ENCODE peak calls at places on chromosomes 6 and 20, in seven cellular contexts. One of them, this sample, is unnamed.

GRCh38 chr20:32184953-32185603 is 22.5 kb downstream of the PLAGL2 start:
- DNase-seq in activated CD8-positive, alpha-beta memory T cell treated with anti-CD3 and anti-CD28 coated beads for 48 hours: no peak
- DNase-seq in Karpas-422: no peak
- DNase-seq in fibroblast of the aortic adventitia: no peak
- DNase-seq in left colon: no peak
- DNase-seq in posterior cingulate gyrus: no peak
- DNase-seq in GM03348: no peak
- DNase-seq in this sample: no peak

GRCh38 chr6:108874470-108875160 is 26.4 kb downstream of the ARMC2 start:
- DNase-seq in activated CD8-positive, alpha-beta memory T cell treated with anti-CD3 and anti-CD28 coated beads for 48 hours: peak
- DNase-seq in Karpas-422: no peak
- DNase-seq in fibroblast of the aortic adventitia: peak
- DNase-seq in left colon: peak
- DNase-seq in posterior cingulate gyrus: no peak
- DNase-seq in GM03348: peak
- DNase-seq in this sample: no peak

GRCh38 chr6:2275207-2275891 is 29.9 kb upstream of the GMDS start:
- DNase-seq in activated CD8-positive, alpha-beta memory T cell treated with anti-CD3 and anti-CD28 coated beads for 48 hours: no peak
- DNase-seq in Karpas-422: no peak
- DNase-seq in fibroblast of the aortic adventitia: peak
- DNase-seq in left colon: no peak
- DNase-seq in posterior cingulate gyrus: no peak
- DNase-seq in GM03348: peak
- DNase-seq in this sample: no peak

GRCh38 chr6:64920257-64920656 is 786.8 kb downstream of the EYS start:
- DNase-seq in activated CD8-positive, alpha-beta memory T cell treated with anti-CD3 and anti-CD28 coated beads for 48 hours: no peak
- DNase-seq in Karpas-422: no peak
- DNase-seq in fibroblast of the aortic adventitia: no peak
- DNase-seq in left colon: no peak
- DNase-seq in posterior cingulate gyrus: no peak
- DNase-seq in GM03348: no peak
- DNase-seq in this sample: no peak

GRCh38 chr6:11538049-11538798 is 675 bp downstream of the TMEM170B start:
- DNase-seq in activated CD8-positive, alpha-beta memory T cell treated with anti-CD3 and anti-CD28 coated beads for 48 hours: peak
- DNase-seq in Karpas-422: no peak
- DNase-seq in fibroblast of the aortic adventitia: no peak
- DNase-seq in left colon: peak
- DNase-seq in posterior cingulate gyrus: peak
- DNase-seq in GM03348: peak
- DNase-seq in this sample: no peak

GRCh38 chr6:105191351-105191750 is 11.5 kb upstream of the POPDC3 start:
- DNase-seq in activated CD8-positive, alpha-beta memory T cell treated with anti-CD3 and anti-CD28 coated beads for 48 hours: no peak
- DNase-seq in Karpas-422: no peak
- DNase-seq in fibroblast of the aortic adventitia: no peak
- DNase-seq in left colon: no peak
- DNase-seq in posterior cingulate gyrus: no peak
- DNase-seq in GM03348: no peak
- DNase-seq in this sample: no peak

GRCh38 chr6:149028767-149029405 is 282.1 kb downstream of the UST start:
- DNase-seq in activated CD8-positive, alpha-beta memory T cell treated with anti-CD3 and anti-CD28 coated beads for 48 hours: no peak
- DNase-seq in Karpas-422: peak
- DNase-seq in fibroblast of the aortic adventitia: peak
- DNase-seq in left colon: peak
- DNase-seq in posterior cingulate gyrus: peak
- DNase-seq in GM03348: peak
- DNase-seq in this sample: peak

GRCh38 chr6:73695619-73696421 is at the start of gene CD109:
- DNase-seq in activated CD8-positive, alpha-beta memory T cell treated with anti-CD3 and anti-CD28 coated beads for 48 hours: peak
- DNase-seq in Karpas-422: no peak
- DNase-seq in fibroblast of the aortic adventitia: peak
- DNase-seq in left colon: peak
- DNase-seq in posterior cingulate gyrus: peak
- DNase-seq in GM03348: peak
- DNase-seq in this sample: no peak

GRCh38 chr6:111534366-111534765 is 51.3 kb upstream of the REV3L start:
- DNase-seq in activated CD8-positive, alpha-beta memory T cell treated with anti-CD3 and anti-CD28 coated beads for 48 hours: no peak
- DNase-seq in Karpas-422: no peak
- DNase-seq in fibroblast of the aortic adventitia: no peak
- DNase-seq in left colon: peak
- DNase-seq in posterior cingulate gyrus: peak
- DNase-seq in GM03348: no peak
- DNase-seq in this sample: peak

GRCh38 chr6:41638002-41638800 is at the start of gene MDFI:
- DNase-seq in activated CD8-positive, alpha-beta memory T cell treated with anti-CD3 and anti-CD28 coated beads for 48 hours: no peak
- DNase-seq in Karpas-422: no peak
- DNase-seq in fibroblast of the aortic adventitia: no peak
- DNase-seq in left colon: no peak
- DNase-seq in posterior cingulate gyrus: no peak
- DNase-seq in GM03348: no peak
- DNase-seq in this sample: no peak

GRCh38 chr20:40046703-40047102 is 642.3 kb downstream of the MAFB start:
- DNase-seq in activated CD8-positive, alpha-beta memory T cell treated with anti-CD3 and anti-CD28 coated beads for 48 hours: no peak
- DNase-seq in Karpas-422: no peak
- DNase-seq in fibroblast of the aortic adventitia: no peak
- DNase-seq in left colon: no peak
- DNase-seq in posterior cingulate gyrus: no peak
- DNase-seq in GM03348: no peak
- DNase-seq in this sample: no peak

GRCh38 chr20:41618807-41619294 is 674 bp upstream of the CHD6 start:
- DNase-seq in activated CD8-positive, alpha-beta memory T cell treated with anti-CD3 and anti-CD28 coated beads for 48 hours: no peak
- DNase-seq in Karpas-422: no peak
- DNase-seq in fibroblast of the aortic adventitia: no peak
- DNase-seq in left colon: no peak
- DNase-seq in posterior cingulate gyrus: no peak
- DNase-seq in GM03348: peak
- DNase-seq in this sample: peak

GRCh38 chr20:54368578-54368977 is 106.8 kb upstream of the DOK5 start:
- DNase-seq in activated CD8-positive, alpha-beta memory T cell treated with anti-CD3 and anti-CD28 coated beads for 48 hours: no peak
- DNase-seq in Karpas-422: no peak
- DNase-seq in fibroblast of the aortic adventitia: peak
- DNase-seq in left colon: no peak
- DNase-seq in posterior cingulate gyrus: no peak
- DNase-seq in GM03348: no peak
- DNase-seq in this sample: no peak

GRCh38 chr20:10622657-10623418 is 51.0 kb downstream of the JAG1 start:
- DNase-seq in activated CD8-positive, alpha-beta memory T cell treated with anti-CD3 and anti-CD28 coated beads for 48 hours: no peak
- DNase-seq in Karpas-422: no peak
- DNase-seq in fibroblast of the aortic adventitia: peak
- DNase-seq in left colon: no peak
- DNase-seq in posterior cingulate gyrus: no peak
- DNase-seq in GM03348: peak
- DNase-seq in this sample: peak

GRCh38 chr6:12419626-12420272 is 129.6 kb downstream of the EDN1 start:
- DNase-seq in activated CD8-positive, alpha-beta memory T cell treated with anti-CD3 and anti-CD28 coated beads for 48 hours: no peak
- DNase-seq in Karpas-422: no peak
- DNase-seq in fibroblast of the aortic adventitia: no peak
- DNase-seq in left colon: no peak
- DNase-seq in posterior cingulate gyrus: no peak
- DNase-seq in GM03348: no peak
- DNase-seq in this sample: no peak

GRCh38 chr6:169070506-169071176 is 183.0 kb downstream of the THBS2 start:
- DNase-seq in activated CD8-positive, alpha-beta memory T cell treated with anti-CD3 and anti-CD28 coated beads for 48 hours: no peak
- DNase-seq in Karpas-422: no peak
- DNase-seq in fibroblast of the aortic adventitia: peak
- DNase-seq in left colon: peak
- DNase-seq in posterior cingulate gyrus: no peak
- DNase-seq in GM03348: peak
- DNase-seq in this sample: peak

GRCh38 chr20:7248392-7248992 is 481.0 kb downstream of the BMP2 start:
- DNase-seq in activated CD8-positive, alpha-beta memory T cell treated with anti-CD3 and anti-CD28 coated beads for 48 hours: no peak
- DNase-seq in Karpas-422: no peak
- DNase-seq in fibroblast of the aortic adventitia: peak
- DNase-seq in left colon: no peak
- DNase-seq in posterior cingulate gyrus: no peak
- DNase-seq in GM03348: no peak
- DNase-seq in this sample: no peak

GRCh38 chr6:157562997-157563396 is 182.0 kb downstream of the ZDHHC14 start:
- DNase-seq in activated CD8-positive, alpha-beta memory T cell treated with anti-CD3 and anti-CD28 coated beads for 48 hours: no peak
- DNase-seq in Karpas-422: no peak
- DNase-seq in fibroblast of the aortic adventitia: no peak
- DNase-seq in left colon: no peak
- DNase-seq in posterior cingulate gyrus: no peak
- DNase-seq in GM03348: no peak
- DNase-seq in this sample: no peak

GRCh38 chr6:167952512-167952859 is 45.0 kb upstream of the KIF25 start:
- DNase-seq in activated CD8-positive, alpha-beta memory T cell treated with anti-CD3 and anti-CD28 coated beads for 48 hours: no peak
- DNase-seq in Karpas-422: no peak
- DNase-seq in fibroblast of the aortic adventitia: no peak
- DNase-seq in left colon: no peak
- DNase-seq in posterior cingulate gyrus: no peak
- DNase-seq in GM03348: no peak
- DNase-seq in this sample: no peak

GRCh38 chr20:1875762-1876161 is 19.4 kb upstream of the SIRPA start:
- DNase-seq in activated CD8-positive, alpha-beta memory T cell treated with anti-CD3 and anti-CD28 coated beads for 48 hours: no peak
- DNase-seq in Karpas-422: no peak
- DNase-seq in fibroblast of the aortic adventitia: no peak
- DNase-seq in left colon: no peak
- DNase-seq in posterior cingulate gyrus: no peak
- DNase-seq in GM03348: no peak
- DNase-seq in this sample: no peak

This sample was measured in mucosa of gallbladder.